ENCODE peak calls at places on chromosomes 4 and X, in nine cellular contexts. One of them, this sample, is unnamed.

GRCh38 chr4:13540446-13541175 is 3.7 kb downstream of the NKX3-2 start:
- DNase-seq in skeletal muscle cell: no peak
- DNase-seq in IMR-90: no peak
- DNase-seq in fibroblast of lung: no peak
- DNase-seq in cardiac fibroblast: no peak
- DNase-seq in heart left ventricle: no peak
- DNase-seq in fibroblast of mammary gland: no peak
- DNase-seq in thyroid gland: no peak
- DNase-seq in HFF-Myc: no peak
- DNase-seq in this sample: no peak

GRCh38 chr4:56656346-56656643 is 24.8 kb downstream of the HOPX start:
- DNase-seq in skeletal muscle cell: no peak
- DNase-seq in IMR-90: no peak
- DNase-seq in fibroblast of lung: no peak
- DNase-seq in cardiac fibroblast: no peak
- DNase-seq in heart left ventricle: no peak
- DNase-seq in fibroblast of mammary gland: no peak
- DNase-seq in thyroid gland: no peak
- DNase-seq in HFF-Myc: no peak
- DNase-seq in this sample: no peak

GRCh38 chr4:53592128-53592527 is 842 bp upstream of the LNX1 start:
- DNase-seq in skeletal muscle cell: no peak
- DNase-seq in IMR-90: peak
- DNase-seq in fibroblast of lung: peak
- DNase-seq in cardiac fibroblast: peak
- DNase-seq in heart left ventricle: no peak
- DNase-seq in fibroblast of mammary gland: peak
- DNase-seq in thyroid gland: no peak
- DNase-seq in HFF-Myc: no peak
- DNase-seq in this sample: no peak

GRCh38 chrX:30821116-30821515 is 67.9 kb downstream of the TAB3 start:
- DNase-seq in skeletal muscle cell: no peak
- DNase-seq in IMR-90: no peak
- DNase-seq in fibroblast of lung: no peak
- DNase-seq in cardiac fibroblast: no peak
- DNase-seq in heart left ventricle: no peak
- DNase-seq in fibroblast of mammary gland: no peak
- DNase-seq in thyroid gland: no peak
- DNase-seq in HFF-Myc: no peak
- DNase-seq in this sample: no peak

GRCh38 chr4:123755655-123756054 is 359.1 kb downstream of the SPRY1 start:
- DNase-seq in skeletal muscle cell: no peak
- DNase-seq in IMR-90: no peak
- DNase-seq in fibroblast of lung: no peak
- DNase-seq in cardiac fibroblast: no peak
- DNase-seq in heart left ventricle: no peak
- DNase-seq in fibroblast of mammary gland: no peak
- DNase-seq in thyroid gland: no peak
- DNase-seq in HFF-Myc: no peak
- DNase-seq in this sample: no peak

GRCh38 chrX:13396887-13397286 is 77.0 kb upstream of the ATXN3L start:
- DNase-seq in skeletal muscle cell: no peak
- DNase-seq in IMR-90: peak
- DNase-seq in fibroblast of lung: peak
- DNase-seq in cardiac fibroblast: peak
- DNase-seq in heart left ventricle: no peak
- DNase-seq in fibroblast of mammary gland: peak
- DNase-seq in thyroid gland: no peak
- DNase-seq in HFF-Myc: no peak
- DNase-seq in this sample: no peak

GRCh38 chr4:164488114-164488513 is 265.8 kb upstream of the SMIM31 start:
- DNase-seq in skeletal muscle cell: no peak
- DNase-seq in IMR-90: no peak
- DNase-seq in fibroblast of lung: no peak
- DNase-seq in cardiac fibroblast: no peak
- DNase-seq in heart left ventricle: no peak
- DNase-seq in fibroblast of mammary gland: no peak
- DNase-seq in thyroid gland: no peak
- DNase-seq in HFF-Myc: no peak
- DNase-seq in this sample: no peak

GRCh38 chr4:1743551-1743950 is 22.2 kb downstream of the TACC3 start:
- DNase-seq in skeletal muscle cell: no peak
- DNase-seq in IMR-90: no peak
- DNase-seq in fibroblast of lung: no peak
- DNase-seq in cardiac fibroblast: no peak
- DNase-seq in heart left ventricle: no peak
- DNase-seq in fibroblast of mammary gland: no peak
- DNase-seq in thyroid gland: no peak
- DNase-seq in HFF-Myc: no peak
- DNase-seq in this sample: no peak

GRCh38 chr4:18209448-18209847 is 187.9 kb upstream of the LCORL start:
- DNase-seq in skeletal muscle cell: no peak
- DNase-seq in IMR-90: no peak
- DNase-seq in fibroblast of lung: no peak
- DNase-seq in cardiac fibroblast: no peak
- DNase-seq in heart left ventricle: no peak
- DNase-seq in fibroblast of mammary gland: no peak
- DNase-seq in thyroid gland: no peak
- DNase-seq in HFF-Myc: no peak
- DNase-seq in this sample: no peak

GRCh38 chr4:26321326-26322276 is 787 bp downstream of the RBPJ start:
- DNase-seq in skeletal muscle cell: no peak
- DNase-seq in IMR-90: peak
- DNase-seq in fibroblast of lung: peak
- DNase-seq in cardiac fibroblast: peak
- DNase-seq in heart left ventricle: peak
- DNase-seq in fibroblast of mammary gland: no peak
- DNase-seq in thyroid gland: peak
- DNase-seq in HFF-Myc: no peak
- DNase-seq in this sample: no peak

GRCh38 chr4:25043548-25043947 is 12.8 kb upstream of the LGI2 start:
- DNase-seq in skeletal muscle cell: no peak
- DNase-seq in IMR-90: no peak
- DNase-seq in fibroblast of lung: no peak
- DNase-seq in cardiac fibroblast: no peak
- DNase-seq in heart left ventricle: no peak
- DNase-seq in fibroblast of mammary gland: no peak
- DNase-seq in thyroid gland: peak
- DNase-seq in HFF-Myc: no peak
- DNase-seq in this sample: no peak

GRCh38 chr4:2793920-2794706 is 1.2 kb downstream of the SH3BP2 start:
- DNase-seq in skeletal muscle cell: no peak
- DNase-seq in IMR-90: no peak
- DNase-seq in fibroblast of lung: no peak
- DNase-seq in cardiac fibroblast: peak
- DNase-seq in heart left ventricle: peak
- DNase-seq in fibroblast of mammary gland: no peak
- DNase-seq in thyroid gland: peak
- DNase-seq in HFF-Myc: no peak
- DNase-seq in this sample: no peak

GRCh38 chr4:126038492-126039236 is 723.9 kb downstream of the FAT4 start:
- DNase-seq in skeletal muscle cell: no peak
- DNase-seq in IMR-90: no peak
- DNase-seq in fibroblast of lung: peak
- DNase-seq in cardiac fibroblast: no peak
- DNase-seq in heart left ventricle: no peak
- DNase-seq in fibroblast of mammary gland: no peak
- DNase-seq in thyroid gland: no peak
- DNase-seq in HFF-Myc: no peak
- DNase-seq in this sample: no peak

GRCh38 chrX:15598031-15598430 is 2.7 kb downstream of the ACE2 start:
- DNase-seq in skeletal muscle cell: no peak
- DNase-seq in IMR-90: no peak
- DNase-seq in fibroblast of lung: peak
- DNase-seq in cardiac fibroblast: no peak
- DNase-seq in heart left ventricle: no peak
- DNase-seq in fibroblast of mammary gland: no peak
- DNase-seq in thyroid gland: no peak
- DNase-seq in HFF-Myc: no peak
- DNase-seq in this sample: no peak

GRCh38 chr4:107896158-107896645 is 35.1 kb upstream of the CYP2U1 start:
- DNase-seq in skeletal muscle cell: peak
- DNase-seq in IMR-90: peak
- DNase-seq in fibroblast of lung: peak
- DNase-seq in cardiac fibroblast: peak
- DNase-seq in heart left ventricle: no peak
- DNase-seq in fibroblast of mammary gland: peak
- DNase-seq in thyroid gland: no peak
- DNase-seq in HFF-Myc: peak
- DNase-seq in this sample: peak
- H3K4me3 ChIP-seq in skeletal muscle cell: no peak
- H3K4me3 ChIP-seq in IMR-90: no peak
- H3K4me3 ChIP-seq in fibroblast of lung: no peak
- H3K4me3 ChIP-seq in cardiac fibroblast: no peak
- H3K4me3 ChIP-seq in heart left ventricle: no peak
- H3K4me3 ChIP-seq in fibroblast of mammary gland: no peak
- H3K4me3 ChIP-seq in thyroid gland: no peak
- H3K4me3 ChIP-seq in HFF-Myc: no peak
- H3K4me3 ChIP-seq in this sample: no peak

GRCh38 chrX:40165206-40165605 is 67.4 kb upstream of the BCOR start:
- DNase-seq in skeletal muscle cell: no peak
- DNase-seq in IMR-90: no peak
- DNase-seq in fibroblast of lung: no peak
- DNase-seq in cardiac fibroblast: no peak
- DNase-seq in heart left ventricle: no peak
- DNase-seq in fibroblast of mammary gland: no peak
- DNase-seq in thyroid gland: no peak
- DNase-seq in HFF-Myc: no peak
- DNase-seq in this sample: no peak

GRCh38 chrX:40165861-40166260 is 68.1 kb upstream of the BCOR start:
- DNase-seq in skeletal muscle cell: no peak
- DNase-seq in IMR-90: no peak
- DNase-seq in fibroblast of lung: no peak
- DNase-seq in cardiac fibroblast: no peak
- DNase-seq in heart left ventricle: no peak
- DNase-seq in fibroblast of mammary gland: no peak
- DNase-seq in thyroid gland: no peak
- DNase-seq in HFF-Myc: no peak
- DNase-seq in this sample: no peak

GRCh38 chrX:40168183-40169015 is 70.6 kb upstream of the BCOR start:
- DNase-seq in skeletal muscle cell: no peak
- DNase-seq in IMR-90: no peak
- DNase-seq in fibroblast of lung: no peak
- DNase-seq in cardiac fibroblast: no peak
- DNase-seq in heart left ventricle: no peak
- DNase-seq in fibroblast of mammary gland: no peak
- DNase-seq in thyroid gland: no peak
- DNase-seq in HFF-Myc: no peak
- DNase-seq in this sample: no peak

GRCh38 chrX:40167240-40168182 is 69.8 kb upstream of the BCOR start:
- DNase-seq in skeletal muscle cell: no peak
- DNase-seq in IMR-90: no peak
- DNase-seq in fibroblast of lung: no peak
- DNase-seq in cardiac fibroblast: no peak
- DNase-seq in heart left ventricle: peak
- DNase-seq in fibroblast of mammary gland: no peak
- DNase-seq in thyroid gland: no peak
- DNase-seq in HFF-Myc: no peak
- DNase-seq in this sample: no peak

DNA sequence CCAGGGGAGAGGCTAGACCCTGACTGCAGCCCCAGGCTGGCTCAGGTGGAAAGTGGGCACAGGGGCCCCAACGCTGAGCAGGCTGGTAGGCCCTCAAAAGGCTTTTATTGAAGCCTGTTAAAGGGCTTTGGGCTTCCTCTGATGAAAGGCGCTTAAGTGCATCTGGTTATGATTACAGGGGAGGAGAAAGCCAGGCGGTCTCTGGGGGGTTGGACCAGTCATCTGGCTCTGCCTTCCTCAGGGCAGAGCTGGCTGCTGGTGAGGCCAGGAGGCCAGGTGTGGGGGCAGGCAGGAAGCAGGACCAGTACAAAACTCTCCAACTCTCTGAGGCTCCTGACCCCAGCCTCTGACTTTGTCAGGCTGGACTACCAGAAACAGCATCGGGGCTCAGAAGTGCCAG is 68.8 kb upstream of the BCOR start:
- DNase-seq in skeletal muscle cell: no peak
- DNase-seq in IMR-90: peak
- DNase-seq in fibroblast of lung: no peak
- DNase-seq in cardiac fibroblast: peak
- DNase-seq in heart left ventricle: no peak
- DNase-seq in fibroblast of mammary gland: peak
- DNase-seq in thyroid gland: no peak
- DNase-seq in HFF-Myc: no peak
- DNase-seq in this sample: no peak
- H3K4me3 ChIP-seq in skeletal muscle cell: no peak
- H3K4me3 ChIP-seq in IMR-90: no peak
- H3K4me3 ChIP-seq in fibroblast of lung: no peak
- H3K4me3 ChIP-seq in cardiac fibroblast: no peak
- H3K4me3 ChIP-seq in heart left ventricle: no peak
- H3K4me3 ChIP-seq in fibroblast of mammary gland: no peak
- H3K4me3 ChIP-seq in thyroid gland: no peak
- H3K4me3 ChIP-seq in HFF-Myc: no peak
- H3K4me3 ChIP-seq in this sample: no peak

GRCh38 chr4:20253799-20254409 is 2.2 kb downstream of the SLIT2 start:
- DNase-seq in skeletal muscle cell: no peak
- DNase-seq in IMR-90: peak
- DNase-seq in fibroblast of lung: peak
- DNase-seq in cardiac fibroblast: peak
- DNase-seq in heart left ventricle: peak
- DNase-seq in fibroblast of mammary gland: no peak
- DNase-seq in thyroid gland: peak
- DNase-seq in HFF-Myc: no peak
- DNase-seq in this sample: no peak

GRCh38 chr4:20255823-20256222 is 4.1 kb downstream of the SLIT2 start:
- DNase-seq in skeletal muscle cell: no peak
- DNase-seq in IMR-90: no peak
- DNase-seq in fibroblast of lung: no peak
- DNase-seq in cardiac fibroblast: peak
- DNase-seq in heart left ventricle: no peak
- DNase-seq in fibroblast of mammary gland: no peak
- DNase-seq in thyroid gland: no peak
- DNase-seq in HFF-Myc: no peak
- DNase-seq in this sample: no peak

GRCh38 chr4:20254517-20255250 is 3.0 kb downstream of the SLIT2 start:
- DNase-seq in skeletal muscle cell: no peak
- DNase-seq in IMR-90: peak
- DNase-seq in fibroblast of lung: peak
- DNase-seq in cardiac fibroblast: peak
- DNase-seq in heart left ventricle: peak
- DNase-seq in fibroblast of mammary gland: no peak
- DNase-seq in thyroid gland: peak
- DNase-seq in HFF-Myc: no peak
- DNase-seq in this sample: peak

GRCh38 chr4:20256381-20256881 is 4.7 kb downstream of the SLIT2 start:
- DNase-seq in skeletal muscle cell: no peak
- DNase-seq in IMR-90: peak
- DNase-seq in fibroblast of lung: peak
- DNase-seq in cardiac fibroblast: peak
- DNase-seq in heart left ventricle: no peak
- DNase-seq in fibroblast of mammary gland: no peak
- DNase-seq in thyroid gland: no peak
- DNase-seq in HFF-Myc: no peak
- DNase-seq in this sample: no peak

GRCh38 chr4:20255251-20255586 is 3.5 kb downstream of the SLIT2 start:
- DNase-seq in skeletal muscle cell: no peak
- DNase-seq in IMR-90: no peak
- DNase-seq in fibroblast of lung: no peak
- DNase-seq in cardiac fibroblast: no peak
- DNase-seq in heart left ventricle: no peak
- DNase-seq in fibroblast of mammary gland: no peak
- DNase-seq in thyroid gland: no peak
- DNase-seq in HFF-Myc: no peak
- DNase-seq in this sample: no peak
- H3K4me3 ChIP-seq in skeletal muscle cell: peak
- H3K4me3 ChIP-seq in IMR-90: peak
- H3K4me3 ChIP-seq in fibroblast of lung: peak
- H3K4me3 ChIP-seq in cardiac fibroblast: peak
- H3K4me3 ChIP-seq in heart left ventricle: peak
- H3K4me3 ChIP-seq in fibroblast of mammary gland: peak
- H3K4me3 ChIP-seq in thyroid gland: no peak
- H3K4me3 ChIP-seq in HFF-Myc: peak
- H3K4me3 ChIP-seq in this sample: peak

GRCh38 chrX:155026420-155026726 is 271 bp upstream of the FUNDC2 start:
- DNase-seq in skeletal muscle cell: no peak
- DNase-seq in IMR-90: no peak
- DNase-seq in fibroblast of lung: no peak
- DNase-seq in cardiac fibroblast: no peak
- DNase-seq in heart left ventricle: no peak
- DNase-seq in fibroblast of mammary gland: no peak
- DNase-seq in thyroid gland: no peak
- DNase-seq in HFF-Myc: no peak
- DNase-seq in this sample: no peak
- H3K4me3 ChIP-seq in skeletal muscle cell: peak
- H3K4me3 ChIP-seq in IMR-90: peak
- H3K4me3 ChIP-seq in fibroblast of lung: peak
- H3K4me3 ChIP-seq in cardiac fibroblast: peak
- H3K4me3 ChIP-seq in heart left ventricle: peak
- H3K4me3 ChIP-seq in fibroblast of mammary gland: peak
- H3K4me3 ChIP-seq in thyroid gland: no peak
- H3K4me3 ChIP-seq in HFF-Myc: peak
- H3K4me3 ChIP-seq in this sample: peak

This sample was measured in brain microvascular endothelial cell.